ENCODE peak calls at places on chromosomes 7 and 10, in nine cellular contexts. I is upper lobe of left lung, A is A549, G is uterus, N is testis, Q is right lobe of liver, Y is gastrocnemius medialis, H is stomach, V is spleen. R is an unnamed sample.

GRCh38 chr7:25238056-25238745 is 9.9 kb upstream of the NPVF start:
- DNase-seq in I (no peak), A (no peak), G (no peak), N (no peak), Q (no peak), Y (no peak), H (no peak), V (no peak), R (no peak)

GRCh38 chr7:128322040-128322643 is 21.6 kb downstream of the RBM28 start:
- DNase-seq in I (no peak), A (peak; percentile 54), G (no peak), N (no peak), Q (no peak), Y (no peak), H (no peak), V (no peak), R (no peak)

GRCh38 chr7:91420606-91421390 is 156.6 kb downstream of the FZD1 start:
- DNase-seq in I (no peak), A (no peak), G (no peak), N (no peak), Q (no peak), Y (no peak), H (no peak), V (no peak), R (no peak)

GRCh38 chr10:14185501-14186045 is 145.2 kb downstream of the FRMD4A start:
- DNase-seq in I (no peak), A (peak; percentile 33), G (no peak), N (peak; percentile 34), Q (no peak), Y (no peak), H (no peak), V (no peak), R (no peak)

GRCh38 chr10:131849591-131850489 is 51.0 kb upstream of the PPP2R2D start:
- DNase-seq in I (peak; percentile 16), A (no peak), G (no peak), N (no peak), Q (peak; percentile 32), Y (no peak), H (no peak), V (peak; percentile 73), R (no peak)

GRCh38 chr7:147412782-147413186 is 1177.8 kb upstream of the C7orf33 start:
- DNase-seq in I (no peak), A (peak; percentile 32), G (no peak), N (no peak), Q (no peak), Y (no peak), H (no peak), V (no peak), R (no peak)

GRCh38 chr10:119318411-119319160 is 111.2 kb downstream of the GRK5 start:
- DNase-seq in I (no peak), A (no peak), G (no peak), N (no peak), Q (no peak), Y (no peak), H (no peak), V (no peak), R (no peak)

GRCh38 chr7:151754142-151754590 is 122.7 kb downstream of the PRKAG2 start:
- DNase-seq in I (peak; percentile 80), A (peak; percentile 97), G (peak; percentile 84), N (peak; percentile 68), Q (peak; percentile 80), Y (peak; percentile 86), H (peak; percentile 80), V (peak; percentile 86), R (peak; percentile 95)

GRCh38 chr7:79774150-79774549 is 320.7 kb upstream of the MAGI2 start:
- DNase-seq in I (no peak), A (no peak), G (no peak), N (no peak), Q (no peak), Y (no peak), H (no peak), V (no peak), R (no peak)

GRCh38 chr7:139557857-139558581 is 34.5 kb downstream of the CLEC2L start:
- DNase-seq in I (no peak), A (no peak), G (no peak), N (no peak), Q (no peak), Y (no peak), H (no peak), V (peak; percentile 28), R (no peak)

GRCh38 chr7:155649588-155649987 is 5.1 kb downstream of the RBM33 start:
- DNase-seq in I (no peak), A (no peak), G (no peak), N (no peak), Q (no peak), Y (no peak), H (no peak), V (no peak), R (no peak)

GRCh38 chr7:155653773-155654172 is 9.3 kb downstream of the RBM33 start:
- DNase-seq in I (peak; percentile 88), A (no peak), G (no peak), N (no peak), Q (peak; percentile 82), Y (no peak), H (no peak), V (no peak), R (no peak)

GRCh38 chr7:155648752-155649339 is 4.4 kb downstream of the RBM33 start:
- DNase-seq in I (no peak), A (no peak), G (no peak), N (no peak), Q (no peak), Y (no peak), H (no peak), V (no peak), R (no peak)

GRCh38 chr7:155656891-155657290 is 12.4 kb downstream of the RBM33 start:
- DNase-seq in I (no peak), A (no peak), G (no peak), N (no peak), Q (no peak), Y (no peak), H (no peak), V (no peak), R (no peak)

DNA sequence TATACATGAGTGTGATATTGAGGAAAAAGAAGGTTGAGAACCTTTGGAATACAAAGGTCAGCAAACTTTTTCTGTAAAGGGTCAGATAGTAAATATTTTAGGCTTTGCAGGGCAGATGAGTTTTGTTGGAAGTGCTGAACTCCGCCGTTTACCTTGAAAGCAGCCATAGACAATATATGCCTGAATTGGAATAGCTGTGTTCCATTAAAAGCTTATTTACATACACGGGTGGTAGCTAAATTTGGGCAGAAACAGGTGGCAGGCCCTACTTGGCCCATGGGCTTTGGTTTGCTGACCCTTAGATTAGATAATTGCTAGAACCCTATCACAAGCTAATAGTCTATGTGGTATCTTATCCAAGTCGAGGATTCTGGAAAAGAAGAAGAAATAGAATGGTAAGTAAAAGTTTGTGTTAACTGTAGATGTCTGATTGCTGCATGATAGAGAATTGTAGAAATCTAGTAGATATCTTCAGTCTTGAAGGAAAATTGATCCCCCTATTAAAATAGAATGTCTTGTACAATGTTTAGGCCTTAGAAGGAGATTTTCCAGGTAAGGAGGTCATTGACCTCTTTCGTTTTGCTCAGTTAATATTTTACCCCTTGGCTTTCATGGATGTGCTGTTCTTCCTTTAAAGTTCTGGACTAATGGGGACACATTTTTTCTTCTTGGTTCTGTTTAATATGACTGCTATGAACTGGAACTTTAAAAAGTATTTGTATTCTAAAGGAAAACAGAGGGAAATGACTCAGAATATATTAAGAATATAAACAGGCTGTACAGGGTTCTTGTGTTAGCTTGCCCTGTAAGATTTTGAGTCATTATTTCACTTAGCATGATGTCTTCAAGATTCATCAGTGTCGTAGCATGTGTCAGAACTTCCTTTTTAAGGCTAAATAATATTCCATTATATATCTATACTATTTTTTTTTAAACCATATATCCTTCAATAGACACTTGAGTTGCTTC is 8.0 kb downstream of the RBM33 start:
- DNase-seq in I (no peak), A (no peak), G (no peak), N (no peak), Q (no peak), Y (no peak), H (no peak), V (no peak), R (no peak)
- H3K4me3 ChIP-seq in I (no peak overlapping the region), A (no peak overlapping the region), G (no peak overlapping the region), N (no peak overlapping the region), Q (no peak overlapping the region), Y (no peak overlapping the region), H (no peak overlapping the region), V (no peak overlapping the region), R (no peak overlapping the region)

GRCh38 chr10:16967000-16967865 is 150.0 kb upstream of the RSU1 start:
- DNase-seq in I (no peak), A (no peak), G (no peak), N (no peak), Q (no peak), Y (no peak), H (no peak), V (no peak), R (no peak)
- TF ChIP-seq POLR2A in I (no peak), A (no peak), G (no peak), N (no peak), Q (no peak), Y (no peak), H (no peak), V (no peak), R (no peak)

DNA sequence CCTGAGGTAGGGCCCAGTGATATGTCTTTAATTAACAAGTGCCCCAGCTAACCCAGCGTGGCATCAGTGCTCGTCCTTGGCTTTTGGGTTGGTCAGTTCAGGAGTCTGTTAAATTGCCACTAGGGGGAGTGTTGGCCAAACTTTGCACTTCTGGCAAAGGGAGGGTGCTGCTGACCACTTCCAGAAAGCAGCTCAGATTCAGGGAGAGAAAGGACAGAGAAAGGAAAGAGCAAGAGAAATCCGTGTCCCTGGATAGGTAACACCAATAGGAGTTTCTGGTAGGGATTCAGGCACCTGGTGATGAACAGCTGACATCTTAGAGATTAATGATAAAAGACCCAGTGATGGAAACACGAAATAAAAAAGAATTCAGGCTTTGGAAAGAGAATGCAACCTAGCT is 243.1 kb upstream of the AOAH start:
- DNase-seq in I (peak; percentile 62), A (peak; percentile 69), G (peak; percentile 60), N (peak; percentile 77), Q (peak; percentile 74), Y (peak; percentile 41), H (peak; percentile 57), V (no peak), R (peak; percentile 43)
- TF ChIP-seq CTCF in I (peak; percentile 67), A (peak; percentile 72), G (peak; percentile 71), N (peak; percentile 73), Q (peak; percentile 86), Y (peak; percentile 68), H (peak; percentile 74), V (peak; percentile 63), R (no peak)

GRCh38 chr7:71465741-71466189 is 333.8 kb downstream of the GALNT17 start:
- DNase-seq in I (no peak), A (no peak), G (no peak), N (no peak), Q (no peak), Y (no peak), H (no peak), V (no peak), R (no peak)
- H3K4me3 ChIP-seq in I (no peak overlapping the region), A (no peak overlapping the region), G (no peak overlapping the region), N (no peak overlapping the region), Q (no peak overlapping the region), Y (no peak overlapping the region), H (no peak overlapping the region), V (no peak overlapping the region), R (no peak overlapping the region)